ENCODE peak calls at places on chromosomes 1 and 21, in ten cellular contexts. A, K, B, I, C, Z, P, L, F and T are unnamed samples.
A peak's percentile ranks its signal among the peaks of the same experiment; 100 is the strongest.

GRCh38 chr1:73674945-73675561 is 522.9 kb downstream of the LRRIQ3 start:
- DNase-seq in Z (no peak), C (no peak), L (peak; percentile 84), A (no peak), I (no peak), F (no peak), P (peak; percentile 14), K (no peak), B (no peak), T (no peak)

GRCh38 chr21:21046063-21046462 is 47.9 kb downstream of the NCAM2 start:
- DNase-seq in K (no peak), A (no peak), L (no peak), P (no peak), F (no peak), B (no peak), C (no peak), I (no peak), Z (no peak), T (no peak)

GRCh38 chr21:44516828-44517174 is 23.2 kb downstream of the KRTAP10-1 start:
- DNase-seq in F (no peak), B (no peak), K (no peak), I (no peak), L (no peak), A (no peak), Z (no peak), P (no peak), C (no peak), T (no peak)

GRCh38 chr1:59218521-59219236 is 78.2 kb upstream of the FGGY start:
- DNase-seq in F (no peak), K (no peak), L (no peak), A (no peak), C (no peak), P (no peak), I (no peak), Z (no peak), B (no peak), T (no peak)

GRCh38 chr1:115266729-115267421 is 71.2 kb downstream of the NGF start:
- DNase-seq in A (no peak), B (no peak), L (no peak), I (no peak), P (no peak), C (no peak), Z (no peak), F (no peak), K (no peak), T (no peak)

GRCh38 chr1:62476525-62477219 is 39.8 kb downstream of the USP1 start:
- DNase-seq in F (no peak), K (no peak), B (no peak), P (no peak), Z (no peak), A (no peak), I (peak; percentile 39), L (no peak), C (no peak), T (no peak)

GRCh38 chr1:72579629-72580028 is 297.3 kb upstream of the NEGR1 start:
- DNase-seq in Z (no peak), A (no peak), P (no peak), K (no peak), L (no peak), C (no peak), B (no peak), F (no peak), I (no peak), T (no peak)

GRCh38 chr1:67280696-67281095 is 27.0 kb upstream of the IL12RB2 start:
- DNase-seq in B (no peak), C (no peak), I (no peak), Z (no peak), L (no peak), P (no peak), A (no peak), F (no peak), K (peak; percentile 4), T (no peak)

GRCh38 chr21:27694667-27695066 is 727.8 kb upstream of the ADAMTS5 start:
- DNase-seq in Z (no peak), C (no peak), K (no peak), P (no peak), A (no peak), L (no peak), I (no peak), B (no peak), F (no peak), T (no peak)

GRCh38 chr1:154220970-154221814 is 437 bp downstream of the UBAP2L start:
- DNase-seq in F (no peak), A (peak; percentile 87), K (peak; percentile 84), Z (peak; percentile 22), L (no peak), B (peak; percentile 74), C (no peak), I (peak; percentile 41), P (peak; percentile 43), T (peak; percentile 90)

GRCh38 chr1:245155186-245156040 is 628 bp downstream of the KIF26B start:
- DNase-seq in I (peak; percentile 49), C (peak; percentile 22), Z (no peak), L (peak; percentile 30), F (no peak), P (peak; percentile 36), B (peak; percentile 30), A (no peak), K (peak; percentile 51), T (no peak)

GRCh38 chr1:31987231-31987630 is 26.4 kb upstream of the KHDRBS1 start:
- DNase-seq in C (no peak), B (no peak), F (no peak), K (no peak), L (no peak), P (no peak), I (peak; percentile 52), A (no peak), Z (no peak), T (no peak)

GRCh38 chr1:25168193-25169071 is 63.9 kb downstream of the SYF2 start:
- DNase-seq in Z (no peak), B (no peak), C (no peak), I (no peak), F (no peak), L (no peak), A (no peak), P (no peak), K (peak; percentile 4), T (no peak)

GRCh38 chr1:41673355-41673754 is 188.9 kb upstream of the EDN2 start:
- DNase-seq in Z (no peak), F (peak; percentile 14), P (peak; percentile 38), L (no peak), A (peak; percentile 72), I (no peak), K (no peak), B (peak; percentile 65), C (no peak), T (peak; percentile 72)

GRCh38 chr1:9362488-9362887 is 69.8 kb downstream of the SPSB1 start:
- DNase-seq in C (no peak), Z (no peak), P (no peak), B (no peak), L (no peak), K (no peak), A (no peak), I (no peak), F (no peak), T (no peak)

GRCh38 chr1:222631611-222632208 is 13.8 kb downstream of the MIA3 start:
- DNase-seq in Z (no peak), L (no peak), K (no peak), P (no peak), C (no peak), I (no peak), B (no peak), F (no peak), A (no peak), T (no peak)

GRCh38 chr1:23322770-23323169 is 21.3 kb downstream of the HNRNPR start:
- DNase-seq in P (no peak), F (no peak), Z (no peak), B (no peak), L (no peak), K (no peak), C (no peak), A (no peak), I (no peak), T (no peak)

GRCh38 chr1:194358208-194358581 is 1171.8 kb upstream of the B3GALT2 start:
- DNase-seq in A (no peak), K (no peak), Z (no peak), F (no peak), L (no peak), P (no peak), C (no peak), B (no peak), I (no peak), T (no peak)

GRCh38 chr1:11488966-11489625 is 10.1 kb downstream of the DISP3 start:
- DNase-seq in Z (no peak), L (no peak), C (no peak), A (no peak), K (no peak), F (peak; percentile 75), I (no peak), P (no peak), B (no peak), T (no peak)

GRCh38 chr1:217088521-217089221 is 365.4 kb upstream of the ESRRG start:
- DNase-seq in P (no peak), Z (no peak), L (no peak), B (no peak), F (no peak), I (peak; percentile 40), C (no peak), K (no peak), A (no peak), T (no peak)

GRCh38 chr1:59026472-59026948 is 242.7 kb upstream of the JUN start:
- DNase-seq in K (peak; percentile 65), F (no peak), A (no peak), Z (no peak), P (peak; percentile 37), B (no peak), I (no peak), C (no peak), L (no peak), T (no peak)

GRCh38 chr1:24735619-24736375 is 9.4 kb upstream of the CLIC4 start:
- DNase-seq in P (no peak), K (no peak), L (no peak), B (no peak), A (no peak), I (no peak), C (no peak), Z (no peak), F (no peak), T (no peak)

GRCh38 chr1:187070076-187070475 is 241.3 kb downstream of the PLA2G4A start:
- DNase-seq in A (no peak), P (no peak), K (no peak), Z (no peak), I (no peak), F (no peak), B (no peak), L (peak; percentile 10), C (no peak), T (no peak)

GRCh38 chr1:221637641-221638041 is 104.2 kb downstream of the DUSP10 start:
- DNase-seq in B (no peak), I (no peak), K (no peak), F (no peak), C (no peak), A (no peak), P (no peak), L (no peak), Z (no peak), T (no peak)

GRCh38 chr1:6962390-6962955 is 177.2 kb downstream of the CAMTA1 start:
- DNase-seq in A (peak; percentile 78), K (no peak), I (no peak), L (peak; percentile 53), Z (no peak), P (no peak), C (peak; percentile 24), B (peak; percentile 84), F (no peak), T (peak; percentile 70)

GRCh38 chr21:44618909-44619308 is 7.0 kb downstream of the KRTAP10-8 start:
- DNase-seq in Z (no peak), C (no peak), L (no peak), F (no peak), B (peak; percentile 54), A (peak; percentile 80), P (peak; percentile 13), I (no peak), K (peak; percentile 67), T (peak; percentile 86)

GRCh38 chr1:119331915-119332314 is 36.7 kb upstream of the HAO2 start:
- DNase-seq in I (peak; percentile 86), C (no peak), A (no peak), B (no peak), L (no peak), Z (no peak), P (no peak), K (no peak), F (no peak), T (no peak)

GRCh38 chr1:155044812-155045690 is 6.1 kb upstream of the ADAM15 start:
- DNase-seq in F (no peak), Z (peak; percentile 79), B (peak; percentile 67), A (peak; percentile 82), C (peak; percentile 56), P (peak; percentile 85), I (peak; percentile 87), K (peak; percentile 60), L (peak; percentile 17), T (peak; percentile 84)